ENCODE peak calls at places on chromosomes 7 and 10, in six cellular contexts. K, Y, M, T, G and S are unnamed samples.

GRCh38 chr7:105387621-105388372 is 924 bp downstream of the SRPK2 start:
- DNase-seq in K (peak; percentile 82), Y (peak; percentile 60), M (peak; percentile 67), T (peak; percentile 46), G (peak; percentile 20), S (peak; percentile 83)

GRCh38 chr7:108292541-108292940 is 162.4 kb upstream of the LAMB4 start:
- DNase-seq in K (no peak), Y (no peak), M (no peak), T (no peak), G (no peak), S (no peak)

GRCh38 chr7:88224596-88225275 is 4.9 kb upstream of the SRI start:
- DNase-seq in K (no peak), Y (peak; percentile 34), M (no peak), T (no peak), G (peak; percentile 62), S (no peak)

GRCh38 chr10:89295597-89295996 is 6.2 kb upstream of the IFIT2 start:
- DNase-seq in K (peak; percentile 17), Y (peak; percentile 82), M (no peak), T (no peak), G (peak; percentile 94), S (no peak)

GRCh38 chr7:114789942-114790341 is 132.0 kb upstream of the MDFIC start:
- DNase-seq in K (no peak), Y (peak; percentile 88), M (no peak), T (no peak), G (peak; percentile 90), S (no peak)

GRCh38 chr10:76583711-76584161 is 1053.9 kb downstream of the KCNMA1 start:
- DNase-seq in K (no peak), Y (peak; percentile 94), M (no peak), T (no peak), G (peak; percentile 95), S (no peak)

GRCh38 chr7:152402384-152403250 is 33.2 kb downstream of the KMT2C start:
- DNase-seq in K (no peak), Y (peak; percentile 59), M (no peak), T (no peak), G (peak; percentile 29), S (no peak)

GRCh38 chr7:11261470-11261869 is 287.8 kb downstream of the PHF14 start:
- DNase-seq in K (no peak), Y (no peak), M (no peak), T (peak; percentile 9), G (no peak), S (no peak)

GRCh38 chr7:132687981-132688383 is 111.7 kb upstream of the PLXNA4 start:
- DNase-seq in K (no peak), Y (no peak), M (no peak), T (no peak), G (no peak), S (no peak)

GRCh38 chr7:113197274-113197673 is 78.9 kb upstream of the SMIM30 start:
- DNase-seq in K (no peak), Y (peak; percentile 88), M (no peak), T (no peak), G (peak; percentile 78), S (no peak)

GRCh38 chr7:93843260-93843659 is 47.3 kb downstream of the TFPI2 start:
- DNase-seq in K (no peak), Y (peak; percentile 21), M (no peak), T (no peak), G (peak; percentile 69), S (no peak)